ENCODE peak calls at places on chromosomes 7 and 10, in four cellular contexts. J is naive thymus-derived CD4-positive, alpha-beta T cell; I is psoas muscle; B is GM23338. E is an unnamed sample.

GRCh38 chr7:144836545-144836842 is 641 bp upstream of the TPK1 start:
- DNase-seq in J (no peak), I (no peak), B (no peak), E (no peak)

GRCh38 chr10:93821051-93821772 is 63.5 kb downstream of the LGI1 start:
- DNase-seq in J (no peak), I (no peak), B (peak; percentile 70), E (no peak)

GRCh38 chr10:98664329-98665042 is 217.8 kb upstream of the HPS1 start:
- DNase-seq in J (peak; percentile 15), I (no peak), B (peak; percentile 84), E (no peak)

GRCh38 chr10:5948999-5949759 is 28.2 kb downstream of the IL15RA start:
- DNase-seq in J (peak; percentile 4), I (peak; percentile 69), B (peak; percentile 86), E (no peak)

GRCh38 chr7:77439572-77439971 is 23.4 kb upstream of the GSAP start:
- DNase-seq in J (no peak), I (peak; percentile 61), B (peak; percentile 20), E (no peak)

GRCh38 chr10:36759111-36759805 is 366.1 kb upstream of the ANKRD30A start:
- DNase-seq in J (no peak), I (no peak), B (no peak), E (no peak)

GRCh38 chr7:26627221-26627620 is 237.2 kb downstream of the SKAP2 start:
- DNase-seq in J (no peak), I (no peak), B (no peak), E (no peak)

GRCh38 chr7:5695037-5695708 is 86.3 kb downstream of the RNF216 start:
- DNase-seq in J (peak; percentile 86), I (peak; percentile 63), B (no peak), E (peak; percentile 59)

GRCh38 chr10:68665841-68666240 is 55.2 kb upstream of the CCAR1 start:
- DNase-seq in J (no peak), I (no peak), B (no peak), E (no peak)

GRCh38 chr7:44463169-44463808 is 27.2 kb downstream of the NUDCD3 start:
- DNase-seq in J (peak; percentile 7), I (no peak), B (peak; percentile 15), E (no peak)

GRCh38 chr10:31261502-31262311 is 57.3 kb upstream of the ZEB1 start:
- DNase-seq in J (no peak), I (no peak), B (no peak), E (no peak)

GRCh38 chr10:13885238-13885990 is 298.6 kb downstream of the PRPF18 start:
- DNase-seq in J (no peak), I (no peak), B (no peak), E (no peak)

GRCh38 chr7:101817031-101817929 is at the start of gene CUX1:
- DNase-seq in J (peak; percentile 20), I (peak; percentile 64), B (peak; percentile 62), E (no peak)

GRCh38 chr7:68147621-68148238 is 1151.1 kb downstream of the TYW1 start:
- DNase-seq in J (no peak), I (no peak), B (no peak), E (no peak)

GRCh38 chr7:41403291-41403690 is 299.6 kb downstream of the INHBA start:
- DNase-seq in J (no peak), I (no peak), B (peak; percentile 55), E (no peak)

GRCh38 chr7:23072043-23072442 is 33.5 kb upstream of the KLHL7 start:
- DNase-seq in J (no peak), I (no peak), B (peak; percentile 22), E (no peak)

GRCh38 chr10:7513455-7513854 is 102.6 kb upstream of the SFMBT2 start:
- DNase-seq in J (no peak), I (no peak), B (no peak), E (no peak)

GRCh38 chr10:111756541-111757061 is 427.0 kb downstream of the GPAM start:
- DNase-seq in J (no peak), I (peak; percentile 46), B (peak; percentile 87), E (no peak)

GRCh38 chr7:29105191-29105590 is 41.1 kb downstream of the CPVL start:
- DNase-seq in J (no peak), I (no peak), B (no peak), E (no peak)

GRCh38 chr7:64655811-64656210 is 10.1 kb upstream of the ZNF107 start:
- DNase-seq in J (no peak), I (no peak), B (no peak), E (no peak)

GRCh38 chr10:124033887-124034218 is 59.5 kb downstream of the CHST15 start:
- DNase-seq in J (no peak), I (no peak), B (no peak), E (no peak)

GRCh38 chr10:50990568-50991495 is 83.5 kb upstream of the PRKG1 start:
- DNase-seq in J (no peak), I (peak; percentile 77), B (peak; percentile 68), E (no peak)

GRCh38 chr7:37408885-37409248 is 39.8 kb downstream of the ELMO1 start:
- DNase-seq in J (peak; percentile 25), I (no peak), B (no peak), E (no peak)

GRCh38 chr10:69446650-69447151 is 4.6 kb upstream of the TSPAN15 start:
- DNase-seq in J (no peak), I (no peak), B (no peak), E (no peak)

GRCh38 chr7:96997512-96998032 is 7.8 kb upstream of the DLX6 start:
- DNase-seq in J (no peak), I (no peak), B (no peak), E (no peak)

DNA sequence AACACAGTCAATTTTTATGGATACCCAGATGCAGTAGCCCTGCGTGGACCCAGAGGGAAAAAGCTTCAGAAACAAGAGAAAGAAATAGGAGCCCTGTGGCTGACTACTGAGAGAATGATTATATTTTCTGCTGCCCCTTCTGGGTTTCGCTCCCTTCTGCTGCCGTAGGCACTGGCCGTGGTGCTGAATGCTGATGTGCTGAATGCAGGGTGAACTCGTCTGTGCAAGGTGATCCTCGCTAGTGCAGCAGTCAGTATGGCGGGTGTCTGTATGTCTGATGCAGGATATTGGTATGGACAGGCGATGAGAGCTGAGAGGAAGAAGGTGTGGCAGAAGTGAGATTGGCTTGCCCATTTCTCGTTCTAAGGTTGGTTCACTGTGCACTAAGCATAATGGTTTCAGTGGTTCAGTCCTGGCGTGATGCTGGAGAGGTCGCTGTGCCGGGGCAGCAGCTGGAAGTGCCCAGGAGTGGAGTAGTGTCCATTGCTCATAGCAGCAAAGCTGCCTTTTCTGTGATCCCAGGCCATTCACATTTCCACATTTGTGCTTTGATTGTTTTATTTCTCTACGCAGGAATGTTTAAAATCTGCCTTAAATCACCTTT is 189.3 kb upstream of the PODXL start:
- DNase-seq in J (no peak), I (no peak), B (peak; percentile 87), E (no peak)
- H3K27ac ChIP-seq in J (no peak overlapping the region), I (no peak overlapping the region), B (no peak overlapping the region), E (no peak overlapping the region)

GRCh38 chr7:252216-252965 is 37.6 kb upstream of the FOXL3 start:
- DNase-seq in J (no peak), I (no peak), B (no peak), E (no peak)

GRCh38 chr7:252981-253380 is 37.0 kb upstream of the FOXL3 start:
- DNase-seq in J (no peak), I (peak; percentile 82), B (no peak), E (no peak)

GRCh38 chr7:255038-255435 is 34.9 kb upstream of the FOXL3 start:
- DNase-seq in J (no peak), I (peak; percentile 28), B (no peak), E (no peak)

GRCh38 chr7:254337-255037 is 35.5 kb upstream of the FOXL3 start:
- DNase-seq in J (no peak), I (peak; percentile 40), B (no peak), E (no peak)

GRCh38 chr7:253491-254336 is 36.3 kb upstream of the FOXL3 start:
- DNase-seq in J (no peak), I (peak; percentile 49), B (no peak), E (no peak)
- H3K36me3 ChIP-seq in J (no peaks in the 10 kb centered on the region), I (peaks cover 2% of the 10 kb centered on the region), B (no peaks in the 10 kb centered on the region), E (no peaks in the 10 kb centered on the region)

DNA sequence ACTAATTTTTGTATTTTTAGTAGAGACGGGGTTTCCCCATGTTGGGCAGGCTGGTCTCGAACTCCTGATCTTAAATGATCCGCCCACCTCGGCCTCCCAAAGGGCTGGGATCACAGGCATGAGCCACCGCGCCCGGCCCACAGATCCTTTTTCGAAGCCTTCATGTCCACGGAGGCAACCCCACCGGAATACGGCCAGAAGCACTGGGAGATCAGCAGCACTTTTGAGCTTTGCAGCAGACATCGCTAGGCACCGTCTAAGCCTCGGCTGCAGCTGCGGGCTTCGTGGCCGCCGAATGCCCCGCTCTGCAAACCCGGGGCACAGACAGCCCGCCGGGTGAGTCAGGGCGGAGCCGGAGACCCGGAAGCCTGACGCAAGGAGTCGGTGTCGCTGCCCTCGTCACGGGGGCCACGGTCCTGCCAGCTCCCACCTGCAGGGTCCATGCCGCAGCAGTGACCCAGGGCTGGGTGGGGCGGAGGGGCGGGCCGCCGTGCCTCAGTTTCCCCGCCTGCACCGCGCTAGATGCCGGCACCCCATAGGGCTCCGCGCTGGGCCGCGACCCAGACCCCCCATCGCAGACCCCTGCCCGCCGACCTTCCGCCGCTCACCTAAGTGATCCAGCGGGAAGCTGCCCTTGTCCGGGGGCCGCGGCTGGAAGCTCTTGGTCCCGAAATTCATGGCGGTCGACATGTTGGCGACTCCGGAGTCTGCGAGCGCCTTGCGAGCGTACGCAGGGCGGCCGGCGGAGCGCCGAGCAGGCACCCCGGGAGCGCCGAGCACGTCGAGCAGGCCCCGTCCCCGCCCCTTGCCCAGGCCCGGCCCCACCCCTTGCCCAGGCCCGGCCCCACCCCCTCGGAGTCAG is at the start of gene COX19:
- DNase-seq in J (peak; percentile 87), I (peak; percentile 95), B (peak; percentile 94), E (peak; percentile 82)
- H3K4me1 ChIP-seq in J (peaks cover 20% of the 10 kb centered on the region), I (peaks cover 24% of the 10 kb centered on the region), B (peaks cover 9% of the 10 kb centered on the region), E (peaks cover 22% of the 10 kb centered on the region)

DNA sequence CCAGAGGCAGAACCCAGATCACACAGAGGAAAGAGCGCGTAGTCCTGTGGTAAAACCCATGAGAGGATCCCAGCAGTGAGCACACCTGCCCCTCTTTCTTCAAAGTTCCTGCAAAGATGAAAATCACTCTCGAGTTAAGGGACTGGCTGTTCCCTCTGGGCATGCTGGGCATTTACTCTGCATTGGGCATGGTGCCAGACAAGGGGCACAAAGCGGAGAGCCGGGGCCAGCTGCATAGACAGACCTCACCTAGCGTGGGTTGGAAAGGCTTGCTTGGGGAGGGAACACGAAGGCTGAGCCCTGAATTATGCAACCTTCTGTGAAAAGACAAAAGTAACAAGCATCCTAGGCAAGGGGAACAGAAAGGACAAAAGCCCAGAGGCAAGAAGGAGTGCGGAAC is 120.0 kb upstream of the TCERG1L start:
- DNase-seq in J (no peak), I (no peak), B (no peak), E (no peak)
- H3K27ac ChIP-seq in J (no peak overlapping the region), I (no peak overlapping the region), B (no peak overlapping the region), E (no peak overlapping the region)

E was measured in effector memory CD4-positive, alpha-beta T cell.